ENCODE peak calls at places on chromosomes 2 and 18, in five cellular contexts. I is Daoy; K is EL; P is activated CD4-positive, alpha-beta T cell treated with anti-CD3 and anti-CD28 coated beads for 24 hours; V is neural crest cell. L is an unnamed sample.

GRCh38 chr2:201452058-201452736 is 657 bp downstream of the STRADB start:
- DNase-seq in I (peak; percentile 14), K (peak; percentile 36), P (no peak), V (no peak), L (peak; percentile 31)

GRCh38 chr2:18792226-18792629 is 202.9 kb upstream of the NT5C1B start:
- DNase-seq in I (peak; percentile 17), K (no peak), P (no peak), V (no peak), L (peak; percentile 16)

GRCh38 chr2:72027426-72028161 is 120.1 kb downstream of the CYP26B1 start:
- DNase-seq in I (peak; percentile 80), K (peak; percentile 10), P (no peak), V (peak; percentile 0), L (no peak)

GRCh38 chr18:79529991-79530390 is 134.3 kb downstream of the NFATC1 start:
- DNase-seq in I (no peak), K (no peak), P (no peak), V (no peak), L (no peak)

GRCh38 chr2:192286093-192286701 is 91.5 kb upstream of the TMEFF2 start:
- DNase-seq in I (peak; percentile 9), K (peak; percentile 58), P (no peak), V (no peak), L (peak; percentile 10)

GRCh38 chr2:162155093-162155492 is 3.0 kb upstream of the GCG start:
- DNase-seq in I (no peak), K (no peak), P (no peak), V (no peak), L (no peak)

GRCh38 chr2:200625958-200626363 is 40.1 kb downstream of the AOX1 start:
- DNase-seq in I (no peak), K (peak; percentile 71), P (no peak), V (no peak), L (no peak)

GRCh38 chr2:9422321-9423099 is 818 bp downstream of the ITGB1BP1 start:
- DNase-seq in I (peak; percentile 54), K (peak; percentile 50), P (peak; percentile 33), V (no peak), L (peak; percentile 51)

GRCh38 chr2:176085861-176086771 is 2.4 kb upstream of the EVX2 start:
- DNase-seq in I (peak; percentile 63), K (peak; percentile 37), P (no peak), V (no peak), L (peak; percentile 76)

GRCh38 chr2:108583903-108584520 is 49.7 kb downstream of the LIMS1 start:
- DNase-seq in I (peak; percentile 81), K (peak; percentile 80), P (no peak), V (peak; percentile 55), L (peak; percentile 88)

GRCh38 chr2:18546586-18546985 is 13.9 kb downstream of the RDH14 start:
- DNase-seq in I (no peak), K (no peak), P (no peak), V (no peak), L (no peak)

GRCh38 chr2:156896294-156896693 is 361.2 kb upstream of the GALNT5 start:
- DNase-seq in I (peak; percentile 19), K (peak; percentile 82), P (no peak), V (no peak), L (no peak)

GRCh38 chr18:48222118-48222517 is 187.1 kb downstream of the ZBTB7C start:
- DNase-seq in I (peak; percentile 65), K (no peak), P (no peak), V (no peak), L (peak; percentile 80)

GRCh38 chr18:51997129-51997528 is 342.9 kb upstream of the DCC start:
- DNase-seq in I (no peak), K (no peak), P (no peak), V (no peak), L (no peak)

GRCh38 chr2:135494503-135494902 is 36.5 kb downstream of the ZRANB3 start:
- DNase-seq in I (no peak), K (peak; percentile 5), P (no peak), V (no peak), L (no peak)

GRCh38 chr2:28613616-28614501 is 118.0 kb downstream of the PLB1 start:
- DNase-seq in I (peak; percentile 93), K (peak; percentile 41), P (no peak), V (no peak), L (peak; percentile 67)

GRCh38 chr2:65686928-65687521 is 254.6 kb upstream of the SPRED2 start:
- DNase-seq in I (no peak), K (no peak), P (no peak), V (no peak), L (no peak)

GRCh38 chr2:43491070-43491639 is 104.7 kb downstream of the THADA start:
- DNase-seq in I (no peak), K (no peak), P (no peak), V (no peak), L (no peak)

GRCh38 chr2:111522231-111522768 is 361.7 kb downstream of the ANAPC1 start:
- DNase-seq in I (no peak), K (no peak), P (no peak), V (no peak), L (peak; percentile 22)